ENCODE peak calls at places on chromosomes 16 and 17, in four cellular contexts. U is amygdala, F is T-helper 2 cell, P is SW 1271. N is an unnamed sample.
A peak's percentile ranks its signal among the peaks of the same experiment; 100 is the strongest.

GRCh38 chr17:61555127-61555531 is 35.9 kb downstream of the NACA2 start:
- DNase-seq in U (no peak), F (no peak), P (no peak), N (no peak)

GRCh38 chr16:86988920-86989715 is 328.1 kb downstream of the C16orf95 start:
- DNase-seq in U (no peak), F (no peak), P (no peak), N (no peak)

GRCh38 chr16:80976946-80977345 is 29.7 kb downstream of the CMC2 start:
- DNase-seq in U (no peak), F (no peak), P (no peak), N (no peak)

GRCh38 chr16:46688101-46688656 is 799 bp downstream of the VPS35 start:
- DNase-seq in U (no peak), F (no peak), P (no peak), N (no peak)

GRCh38 chr16:2150418-2151187 is 2.2 kb downstream of the RAB26 start:
- DNase-seq in U (no peak), F (no peak), P (no peak), N (no peak)

GRCh38 chr16:66476328-66477027 is 49.4 kb downstream of the BEAN1 start:
- DNase-seq in U (no peak), F (no peak), P (no peak), N (no peak)

GRCh38 chr16:66227766-66228530 is 138.5 kb upstream of the CDH5 start:
- DNase-seq in U (no peak), F (no peak), P (no peak), N (no peak)

GRCh38 chr17:29671661-29672060 is 48.9 kb upstream of the CORO6 start:
- DNase-seq in U (no peak), F (no peak), P (no peak), N (no peak)

GRCh38 chr16:31706925-31707324 is 166.7 kb upstream of the ZNF267 start:
- DNase-seq in U (no peak), F (no peak), P (no peak), N (no peak)

GRCh38 chr17:50346313-50347086 is 574 bp downstream of the XYLT2 start:
- DNase-seq in U (peak; percentile 22), F (no peak), P (no peak), N (no peak)

GRCh38 chr16:67672739-67673662 is 6.4 kb downstream of the C16orf86 start:
- DNase-seq in U (peak; percentile 36), F (no peak), P (peak; percentile 40), N (no peak)

GRCh38 chr16:78551487-78552085 is 452.1 kb downstream of the WWOX start:
- DNase-seq in U (no peak), F (no peak), P (no peak), N (no peak)

GRCh38 chr16:19844945-19845641 is 39.6 kb downstream of the GPRC5B start:
- DNase-seq in U (peak; percentile 19), F (no peak), P (no peak), N (no peak)

GRCh38 chr17:61816538-61816937 is 46.8 kb downstream of the BRIP1 start:
- DNase-seq in U (no peak), F (no peak), P (no peak), N (no peak)

GRCh38 chr16:50653056-50653455 is 28.1 kb downstream of the SNX20 start:
- DNase-seq in U (no peak), F (no peak), P (no peak), N (no peak)

GRCh38 chr17:47702391-47702995 is 8.5 kb downstream of the TBKBP1 start:
- DNase-seq in U (no peak), F (no peak), P (no peak), N (no peak)

GRCh38 chr17:78236362-78237127 is 5.1 kb downstream of the TMEM235 start:
- DNase-seq in U (no peak), F (no peak), P (no peak), N (no peak)

GRCh38 chr16:70738083-70738977 is 52.5 kb upstream of the MTSS2 start:
- DNase-seq in U (peak; percentile 60), F (no peak), P (peak; percentile 4), N (peak; percentile 37)

GRCh38 chr16:84062734-84063640 is 20.4 kb upstream of the SLC38A8 start:
- DNase-seq in U (peak; percentile 57), F (peak; percentile 18), P (peak; percentile 66), N (no peak)

GRCh38 chr17:83189013-83189672 is 109.7 kb downstream of the METRNL start:
- DNase-seq in U (no peak), F (no peak), P (no peak), N (no peak)

GRCh38 chr17:80119271-80119791 is 17.9 kb downstream of the GAA start:
- DNase-seq in U (no peak), F (no peak), P (no peak), N (no peak)

GRCh38 chr17:11177340-11177739 is 63.7 kb upstream of the SHISA6 start:
- DNase-seq in U (no peak), F (no peak), P (no peak), N (no peak)

GRCh38 chr16:89695086-89695874 is 6.2 kb downstream of the SPATA2L start:
- DNase-seq in U (no peak), F (no peak), P (no peak), N (no peak)

GRCh38 chr16:28990375-28991040 is 5.7 kb downstream of the LAT start:
- DNase-seq in U (no peak), F (no peak), P (no peak), N (no peak)

GRCh38 chr16:23724438-23725131 is 11.6 kb upstream of the ERN2 start:
- DNase-seq in U (no peak), F (no peak), P (no peak), N (no peak)

GRCh38 chr16:2019919-2020831 is 590 bp downstream of the NPW start:
- DNase-seq in U (no peak), F (no peak), P (no peak), N (no peak)

GRCh38 chr16:5025171-5025632 is 8.5 kb downstream of the NAGPA start:
- DNase-seq in U (peak; percentile 72), F (no peak), P (no peak), N (no peak)

GRCh38 chr17:28493467-28493866 is 12.7 kb upstream of the FOXN1 start:
- DNase-seq in U (no peak), F (no peak), P (no peak), N (no peak)

GRCh38 chr16:84950906-84951305 is 60.4 kb downstream of the ZDHHC7 start:
- DNase-seq in U (no peak), F (no peak), P (no peak), N (no peak)

GRCh38 chr17:77440571-77440981 is 299.8 kb downstream of the SEC14L1 start:
- DNase-seq in U (no peak), F (no peak), P (no peak), N (no peak)

GRCh38 chr16:84884311-84885023 is 64.7 kb downstream of the CRISPLD2 start:
- DNase-seq in U (peak; percentile 64), F (no peak), P (no peak), N (no peak)